ENCODE peak calls at places on chromosomes 16 and 17, in eight cellular contexts. One of them, this sample, is unnamed.

GRCh38 chr16:13331918-13332317 is 430.5 kb downstream of the SHISA9 start:
- DNase-seq in H9: no peak
- DNase-seq in IMR-90: no peak
- DNase-seq in OCI-LY7: no peak
- DNase-seq in DND-41: no peak
- DNase-seq in MM.1S: no peak
- DNase-seq in mesenchymal stem cell: no peak
- DNase-seq in astrocyte: no peak
- DNase-seq in this sample: no peak

GRCh38 chr16:51497541-51498211 is 346.6 kb upstream of the SALL1 start:
- DNase-seq in DND-41: no peak
- DNase-seq in OCI-LY7: no peak
- DNase-seq in mesenchymal stem cell: no peak
- DNase-seq in H9: no peak
- DNase-seq in MM.1S: no peak
- DNase-seq in astrocyte: no peak
- DNase-seq in IMR-90: no peak
- DNase-seq in this sample: no peak

GRCh38 chr17:38585056-38585804 is 20.5 kb downstream of the SRCIN1 start:
- DNase-seq in MM.1S: no peak
- DNase-seq in mesenchymal stem cell: no peak
- DNase-seq in DND-41: no peak
- DNase-seq in IMR-90: no peak
- DNase-seq in H9: peak
- DNase-seq in astrocyte: no peak
- DNase-seq in OCI-LY7: no peak
- DNase-seq in this sample: no peak

GRCh38 chr16:58509256-58510096 is 5.8 kb upstream of the SETD6 start:
- DNase-seq in OCI-LY7: no peak
- DNase-seq in astrocyte: no peak
- DNase-seq in mesenchymal stem cell: no peak
- DNase-seq in DND-41: peak
- DNase-seq in H9: no peak
- DNase-seq in IMR-90: no peak
- DNase-seq in MM.1S: no peak
- DNase-seq in this sample: no peak

GRCh38 chr17:44008205-44008909 is 3.9 kb downstream of the NAGS start:
- DNase-seq in DND-41: no peak
- DNase-seq in OCI-LY7: peak
- DNase-seq in H9: peak
- DNase-seq in mesenchymal stem cell: no peak
- DNase-seq in astrocyte: no peak
- DNase-seq in IMR-90: no peak
- DNase-seq in MM.1S: no peak
- DNase-seq in this sample: no peak

GRCh38 chr17:51419476-51419875 is 159.1 kb downstream of the UTP18 start:
- DNase-seq in DND-41: no peak
- DNase-seq in astrocyte: no peak
- DNase-seq in MM.1S: no peak
- DNase-seq in H9: no peak
- DNase-seq in mesenchymal stem cell: no peak
- DNase-seq in OCI-LY7: no peak
- DNase-seq in IMR-90: no peak
- DNase-seq in this sample: no peak

GRCh38 chr17:32124985-32125847 is 17.1 kb upstream of the RHOT1 start:
- DNase-seq in MM.1S: no peak
- DNase-seq in OCI-LY7: no peak
- DNase-seq in H9: no peak
- DNase-seq in DND-41: no peak
- DNase-seq in mesenchymal stem cell: no peak
- DNase-seq in IMR-90: no peak
- DNase-seq in astrocyte: no peak
- DNase-seq in this sample: no peak

GRCh38 chr16:55255890-55256289 is 68.1 kb upstream of the IRX6 start:
- DNase-seq in MM.1S: no peak
- DNase-seq in IMR-90: no peak
- DNase-seq in DND-41: no peak
- DNase-seq in astrocyte: no peak
- DNase-seq in OCI-LY7: no peak
- DNase-seq in mesenchymal stem cell: no peak
- DNase-seq in H9: no peak
- DNase-seq in this sample: no peak

GRCh38 chr17:40582328-40582901 is 17.1 kb upstream of the CCR7 start:
- DNase-seq in IMR-90: no peak
- DNase-seq in DND-41: peak
- DNase-seq in mesenchymal stem cell: no peak
- DNase-seq in H9: no peak
- DNase-seq in OCI-LY7: peak
- DNase-seq in MM.1S: peak
- DNase-seq in astrocyte: no peak
- DNase-seq in this sample: no peak

GRCh38 chr17:76145231-76146052 is 4.4 kb upstream of the FOXJ1 start:
- DNase-seq in OCI-LY7: peak
- DNase-seq in H9: peak
- DNase-seq in MM.1S: peak
- DNase-seq in mesenchymal stem cell: no peak
- DNase-seq in IMR-90: no peak
- DNase-seq in astrocyte: no peak
- DNase-seq in DND-41: no peak
- DNase-seq in this sample: no peak

GRCh38 chr16:83137326-83137770 is 510.6 kb downstream of the CDH13 start:
- DNase-seq in MM.1S: peak
- DNase-seq in DND-41: peak
- DNase-seq in astrocyte: peak
- DNase-seq in OCI-LY7: peak
- DNase-seq in IMR-90: peak
- DNase-seq in H9: no peak
- DNase-seq in mesenchymal stem cell: peak
- DNase-seq in this sample: peak

GRCh38 chr17:66542967-66543525 is 240.6 kb downstream of the PRKCA start:
- DNase-seq in IMR-90: peak
- DNase-seq in H9: no peak
- DNase-seq in mesenchymal stem cell: peak
- DNase-seq in DND-41: no peak
- DNase-seq in MM.1S: no peak
- DNase-seq in astrocyte: peak
- DNase-seq in OCI-LY7: no peak
- DNase-seq in this sample: no peak

GRCh38 chr16:79339863-79340262 is 260.7 kb downstream of the MAF start:
- DNase-seq in MM.1S: no peak
- DNase-seq in OCI-LY7: no peak
- DNase-seq in mesenchymal stem cell: no peak
- DNase-seq in H9: no peak
- DNase-seq in IMR-90: no peak
- DNase-seq in DND-41: no peak
- DNase-seq in astrocyte: no peak
- DNase-seq in this sample: no peak

GRCh38 chr16:4984174-4985000 is 26.3 kb downstream of the SEC14L5 start:
- DNase-seq in OCI-LY7: no peak
- DNase-seq in DND-41: no peak
- DNase-seq in MM.1S: no peak
- DNase-seq in IMR-90: no peak
- DNase-seq in H9: no peak
- DNase-seq in astrocyte: no peak
- DNase-seq in mesenchymal stem cell: no peak
- DNase-seq in this sample: no peak

GRCh38 chr17:64080174-64080618 is 49.7 kb downstream of the ERN1 start:
- DNase-seq in OCI-LY7: no peak
- DNase-seq in mesenchymal stem cell: no peak
- DNase-seq in IMR-90: no peak
- DNase-seq in MM.1S: no peak
- DNase-seq in DND-41: no peak
- DNase-seq in astrocyte: no peak
- DNase-seq in H9: no peak
- DNase-seq in this sample: no peak

GRCh38 chr17:5545051-5545987 is 39.0 kb downstream of the NLRP1 start:
- DNase-seq in astrocyte: peak
- DNase-seq in MM.1S: no peak
- DNase-seq in H9: no peak
- DNase-seq in mesenchymal stem cell: peak
- DNase-seq in DND-41: peak
- DNase-seq in IMR-90: peak
- DNase-seq in OCI-LY7: no peak
- DNase-seq in this sample: no peak

GRCh38 chr16:57479422-57480126 is 6.7 kb downstream of the DOK4 start:
- DNase-seq in OCI-LY7: no peak
- DNase-seq in mesenchymal stem cell: peak
- DNase-seq in astrocyte: peak
- DNase-seq in MM.1S: no peak
- DNase-seq in IMR-90: peak
- DNase-seq in H9: peak
- DNase-seq in DND-41: no peak
- DNase-seq in this sample: no peak

GRCh38 chr17:74457146-74457819 is 9.2 kb upstream of the CD300A start:
- DNase-seq in DND-41: peak
- DNase-seq in mesenchymal stem cell: peak
- DNase-seq in IMR-90: peak
- DNase-seq in astrocyte: no peak
- DNase-seq in MM.1S: peak
- DNase-seq in H9: peak
- DNase-seq in OCI-LY7: peak
- DNase-seq in this sample: peak

GRCh38 chr17:50685691-50686493 is 21.8 kb downstream of the ANKRD40 start:
- DNase-seq in astrocyte: no peak
- DNase-seq in IMR-90: no peak
- DNase-seq in mesenchymal stem cell: no peak
- DNase-seq in OCI-LY7: no peak
- DNase-seq in MM.1S: no peak
- DNase-seq in H9: no peak
- DNase-seq in DND-41: no peak
- DNase-seq in this sample: no peak

GRCh38 chr17:81044428-81044763 is 9.4 kb downstream of the BAIAP2 start:
- DNase-seq in astrocyte: no peak
- DNase-seq in DND-41: no peak
- DNase-seq in IMR-90: no peak
- DNase-seq in MM.1S: no peak
- DNase-seq in H9: no peak
- DNase-seq in mesenchymal stem cell: no peak
- DNase-seq in OCI-LY7: no peak
- DNase-seq in this sample: no peak

GRCh38 chr17:55463600-55463999 is 42.0 kb upstream of the MMD start:
- DNase-seq in MM.1S: peak
- DNase-seq in DND-41: no peak
- DNase-seq in OCI-LY7: peak
- DNase-seq in H9: no peak
- DNase-seq in IMR-90: no peak
- DNase-seq in mesenchymal stem cell: no peak
- DNase-seq in astrocyte: no peak
- DNase-seq in this sample: no peak

GRCh38 chr16:89256651-89257254 is 39.2 kb downstream of the ZNF778 start:
- DNase-seq in MM.1S: no peak
- DNase-seq in DND-41: no peak
- DNase-seq in IMR-90: peak
- DNase-seq in astrocyte: peak
- DNase-seq in mesenchymal stem cell: peak
- DNase-seq in OCI-LY7: no peak
- DNase-seq in H9: peak
- DNase-seq in this sample: no peak
- H2AFZ ChIP-seq in MM.1S: no peak
- H2AFZ ChIP-seq in DND-41: no peak
- H2AFZ ChIP-seq in IMR-90: peak
- H2AFZ ChIP-seq in astrocyte: peak
- H2AFZ ChIP-seq in mesenchymal stem cell: peak
- H2AFZ ChIP-seq in OCI-LY7: no peak
- H2AFZ ChIP-seq in H9: no peak
- H2AFZ ChIP-seq in this sample: no peak

DNA sequence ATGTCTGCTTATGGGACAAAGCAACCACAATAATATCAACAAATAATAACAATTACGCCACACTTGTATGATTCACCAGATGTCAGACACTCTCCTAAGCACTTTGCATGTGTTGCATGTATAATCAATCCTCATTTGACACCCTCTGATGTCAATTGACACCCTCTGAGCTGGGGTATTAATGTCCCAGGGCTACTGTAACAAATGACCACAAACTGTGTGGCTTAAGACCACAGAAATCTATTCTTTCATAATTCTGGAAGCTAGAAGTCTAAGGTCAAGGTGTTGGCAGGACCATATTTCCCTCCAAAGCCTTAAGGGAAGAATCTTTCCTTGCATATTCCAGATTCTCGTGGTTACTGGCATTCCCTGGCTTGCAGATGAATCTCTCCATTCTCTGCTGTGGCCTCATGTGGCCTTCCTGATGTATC is 112.7 kb downstream of the NPIPB5 start:
- DNase-seq in IMR-90: no peak
- DNase-seq in OCI-LY7: no peak
- DNase-seq in MM.1S: no peak
- DNase-seq in astrocyte: peak
- DNase-seq in DND-41: no peak
- DNase-seq in H9: no peak
- DNase-seq in mesenchymal stem cell: peak
- DNase-seq in this sample: no peak
- H2AFZ ChIP-seq in IMR-90: no peak
- H2AFZ ChIP-seq in OCI-LY7: no peak
- H2AFZ ChIP-seq in MM.1S: no peak
- H2AFZ ChIP-seq in astrocyte: no peak
- H2AFZ ChIP-seq in DND-41: no peak
- H2AFZ ChIP-seq in H9: no peak
- H2AFZ ChIP-seq in mesenchymal stem cell: no peak
- H2AFZ ChIP-seq in this sample: no peak

DNA sequence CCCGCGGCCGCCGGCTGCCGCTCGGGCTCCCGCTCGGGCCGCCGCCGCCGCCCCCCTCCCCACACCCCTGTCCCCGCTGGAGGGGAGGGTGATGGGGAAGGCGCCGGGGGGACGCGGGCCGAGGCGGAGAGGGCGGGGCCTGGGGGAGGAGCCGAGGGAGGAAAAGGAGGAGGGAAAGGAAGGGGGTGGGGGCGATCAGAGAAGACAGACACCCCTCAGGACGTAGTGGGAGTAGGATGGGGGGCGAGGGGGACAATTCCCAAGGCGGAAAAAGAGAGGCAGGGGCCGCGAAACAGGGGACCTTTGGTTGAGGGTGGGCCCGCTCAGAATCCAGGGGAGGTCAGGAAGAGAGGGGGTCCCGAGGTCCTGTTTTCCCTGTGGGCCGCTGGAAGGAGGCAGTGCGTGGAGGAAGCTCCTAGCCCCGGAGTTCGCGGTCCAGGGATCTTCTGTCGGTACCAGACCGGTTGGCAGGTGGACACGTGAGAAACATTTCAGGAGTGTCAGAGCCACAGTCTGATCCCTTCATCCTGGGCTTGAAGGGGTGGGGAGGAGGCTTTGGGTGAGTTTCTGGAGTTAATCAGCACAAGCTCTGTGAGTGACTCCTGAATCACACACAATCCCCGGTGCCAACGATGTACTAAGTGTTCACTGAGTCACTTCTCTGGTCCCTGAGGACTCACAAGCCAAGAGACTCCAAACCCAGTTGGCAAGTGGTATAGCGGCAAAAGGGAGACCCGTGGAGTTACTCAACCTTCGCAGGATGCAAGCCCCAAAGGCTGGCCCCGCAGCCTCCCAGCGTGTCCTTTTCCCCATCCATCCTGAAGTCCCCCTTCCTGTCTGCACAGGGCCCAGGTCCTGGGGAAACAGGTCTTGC is at the start of gene XYLT1:
- DNase-seq in mesenchymal stem cell: no peak
- DNase-seq in H9: peak
- DNase-seq in IMR-90: peak
- DNase-seq in astrocyte: peak
- DNase-seq in OCI-LY7: peak
- DNase-seq in MM.1S: peak
- DNase-seq in DND-41: peak
- DNase-seq in this sample: no peak
- H2AFZ ChIP-seq in mesenchymal stem cell: no peak
- H2AFZ ChIP-seq in H9: no peak
- H2AFZ ChIP-seq in IMR-90: peak
- H2AFZ ChIP-seq in astrocyte: peak
- H2AFZ ChIP-seq in OCI-LY7: peak
- H2AFZ ChIP-seq in MM.1S: peak
- H2AFZ ChIP-seq in DND-41: peak
- H2AFZ ChIP-seq in this sample: peak

GRCh38 chr16:979859-980594 is 1.5 kb upstream of the SOX8 start:
- DNase-seq in MM.1S: no peak
- DNase-seq in H9: peak
- DNase-seq in astrocyte: no peak
- DNase-seq in DND-41: no peak
- DNase-seq in IMR-90: no peak
- DNase-seq in OCI-LY7: peak
- DNase-seq in mesenchymal stem cell: no peak
- DNase-seq in this sample: no peak
- H2AFZ ChIP-seq in MM.1S: no peak
- H2AFZ ChIP-seq in H9: no peak
- H2AFZ ChIP-seq in astrocyte: no peak
- H2AFZ ChIP-seq in DND-41: no peak
- H2AFZ ChIP-seq in IMR-90: no peak
- H2AFZ ChIP-seq in OCI-LY7: no peak
- H2AFZ ChIP-seq in mesenchymal stem cell: no peak
- H2AFZ ChIP-seq in this sample: peak